ENCODE peak calls at places on chromosome 19, in nine cellular contexts. U is HCT116, Z is PC-3, W is PC-9, N is H9, L is mammary epithelial cell, M is osteoblast, E is SK-N-SH, P is neural progenitor cell. R is an unnamed sample.

GRCh38 chr19:15337202-15337601 is 4.9 kb upstream of the BRD4 start:
- DNase-seq in U (no peak), Z (peak; percentile 58), W (no peak), N (no peak), L (no peak), M (peak; percentile 90), E (no peak), P (no peak), R (no peak)

GRCh38 chr19:13154911-13155471 is 4.8 kb downstream of the IER2 start:
- DNase-seq in U (peak; percentile 91), Z (peak; percentile 91), W (peak; percentile 89), N (peak; percentile 92), L (peak; percentile 89), M (peak; percentile 95), E (peak; percentile 61), P (peak; percentile 90), R (peak; percentile 92)

GRCh38 chr19:31054430-31054829 is 294.8 kb downstream of the TSHZ3 start:
- DNase-seq in U (no peak), Z (no peak), W (no peak), N (peak; percentile 88), L (peak; percentile 43), M (peak; percentile 65), E (peak; percentile 44), P (peak; percentile 82), R (peak; percentile 44)

GRCh38 chr19:6718741-6719539 is 1.5 kb downstream of the C3 start:
- DNase-seq in U (peak; percentile 79), Z (peak; percentile 48), W (peak; percentile 49), N (peak; percentile 95), L (peak; percentile 23), M (peak; percentile 95), E (peak; percentile 75), P (peak; percentile 55), R (peak; percentile 67)

GRCh38 chr19:39341122-39341719 is 1.0 kb upstream of the SAMD4B start:
- DNase-seq in U (no peak), Z (peak; percentile 9), W (no peak), N (peak; percentile 58), L (no peak), M (peak; percentile 94), E (peak; percentile 57), P (peak; percentile 72), R (peak; percentile 57)

GRCh38 chr19:29886535-29886934 is 55.5 kb upstream of the URI1 start:
- DNase-seq in U (no peak), Z (no peak), W (no peak), N (no peak), L (no peak), M (peak; percentile 72), E (no peak), P (no peak), R (no peak)

GRCh38 chr19:14378890-14379289 is 2.4 kb upstream of the ADGRE5 start:
- DNase-seq in U (no peak), Z (no peak), W (no peak), N (no peak), L (no peak), M (no peak), E (peak; percentile 51), P (no peak), R (no peak)

GRCh38 chr19:41796362-41796761 is at the start of gene CEACAM3:
- DNase-seq in U (no peak), Z (no peak), W (no peak), N (no peak), L (no peak), M (no peak), E (no peak), P (no peak), R (no peak)

GRCh38 chr19:48433337-48433736 is 12.4 kb upstream of the GRWD1 start:
- DNase-seq in U (no peak), Z (no peak), W (no peak), N (no peak), L (no peak), M (peak; percentile 41), E (no peak), P (no peak), R (no peak)

GRCh38 chr19:590750-591098 is 1.0 kb downstream of the HCN2 start:
- DNase-seq in U (no peak), Z (no peak), W (no peak), N (no peak), L (no peak), M (no peak), E (no peak), P (no peak), R (no peak)
- H3K4me2 ChIP-seq in U (no peak overlapping the region), Z (no peak overlapping the region), W (peak overlapping the region; percentile 62), N (no peak overlapping the region), L (no peak overlapping the region), M (no peak overlapping the region), E (peak overlapping the region; percentile 79), P (peak overlapping the region; percentile 55), R (peak overlapping the region; percentile 76)

DNA sequence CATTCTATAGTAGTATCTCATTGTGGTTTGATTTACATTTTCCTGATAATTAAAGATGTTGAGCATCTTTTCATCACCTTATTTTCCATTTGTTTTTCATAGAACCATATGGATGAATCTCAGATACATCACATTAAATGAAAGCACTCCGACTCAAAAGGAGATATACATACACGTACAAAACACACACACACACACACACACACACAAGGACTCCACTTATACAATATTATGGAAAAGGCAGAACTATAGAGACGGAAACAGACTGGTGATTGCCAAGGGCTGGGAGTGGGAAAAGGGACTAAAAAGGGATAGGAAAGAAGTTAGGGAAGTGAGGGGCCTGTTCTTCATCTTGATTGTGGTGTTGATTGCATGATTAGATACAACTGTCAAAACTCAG is 24.3 kb downstream of the ZNF585A start:
- DNase-seq in U (no peak), Z (no peak), W (no peak), N (no peak), L (no peak), M (no peak), E (no peak), P (no peak), R (no peak)
- H3K9me3 ChIP-seq in U (peaks cover 15% of the 10 kb centered on the region), Z (peaks cover 17% of the 10 kb centered on the region), W (peaks cover 21% of the 10 kb centered on the region), N (peaks cover 69% of the 10 kb centered on the region), L (peaks cover 52% of the 10 kb centered on the region), M (peaks cover 37% of the 10 kb centered on the region), E (peaks cover 16% of the 10 kb centered on the region), P (peaks cover 28% of the 10 kb centered on the region), R (peaks cover 24% of the 10 kb centered on the region)

GRCh38 chr19:36113895-36114762 is 546 bp downstream of the POLR2I start:
- DNase-seq in U (no peak), Z (peak; percentile 25), W (no peak), N (peak; percentile 64), L (peak; percentile 42), M (peak; percentile 85), E (peak; percentile 65), P (peak; percentile 45), R (peak; percentile 61)
- TF ChIP-seq CTCF in U (peak; percentile 5), Z (peak; percentile 30), W (peak; percentile 42), N (peak; percentile 50), L (peak; percentile 47), M (peak; percentile 6), E (peak; percentile 20), P (no peak), R (peak; percentile 4)

DNA sequence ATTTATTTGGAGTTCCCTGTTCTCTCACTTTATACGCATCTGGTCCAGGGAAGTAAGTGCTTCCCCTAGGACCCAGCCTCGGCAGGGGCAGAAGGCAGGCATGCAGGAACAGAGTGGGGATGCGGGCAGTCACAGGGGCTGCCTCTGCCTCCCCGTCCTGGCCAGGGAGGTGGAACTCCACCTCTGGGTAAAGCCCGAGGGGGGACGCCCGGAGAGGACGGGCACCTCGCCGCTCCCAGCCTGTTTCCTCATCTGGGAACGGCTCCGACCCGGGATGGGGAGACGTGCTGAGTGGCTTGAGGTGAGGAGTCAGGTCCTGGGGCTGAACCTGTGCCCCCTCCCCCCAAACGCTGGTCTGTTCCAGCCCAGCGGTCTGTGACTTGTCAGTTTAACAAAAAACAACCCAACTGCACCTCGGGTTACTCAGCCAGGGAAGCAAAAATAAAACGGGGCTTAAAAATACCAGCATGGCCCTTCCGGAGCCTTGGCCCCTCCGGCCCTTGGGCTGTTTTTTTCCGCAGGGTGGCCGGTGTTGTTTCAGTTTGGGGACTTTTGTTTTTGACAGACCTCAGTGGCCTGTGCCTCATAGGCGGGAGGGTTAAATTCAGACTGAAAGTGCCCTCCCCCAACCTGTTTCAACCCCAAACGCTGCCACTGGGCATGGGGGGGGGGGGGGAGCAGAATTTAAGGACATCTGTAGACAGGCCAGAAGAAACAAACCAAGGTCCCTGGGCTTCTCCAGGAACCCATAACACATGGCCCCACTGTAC is 4.1 kb downstream of the TCF3 start:
- DNase-seq in U (no peak), Z (no peak), W (no peak), N (no peak), L (no peak), M (peak; percentile 84), E (no peak), P (no peak), R (no peak)
- H3K4me2 ChIP-seq in U (no peak overlapping the region), Z (no peak overlapping the region), W (no peak overlapping the region), N (no peak overlapping the region), L (no peak overlapping the region), M (no peak overlapping the region), E (no peak overlapping the region), P (no peak overlapping the region), R (no peak overlapping the region)

GRCh38 chr19:2318923-2319322 is 9.5 kb downstream of the LSM7 start:
- DNase-seq in U (no peak), Z (no peak), W (no peak), N (no peak), L (no peak), M (no peak), E (no peak), P (no peak), R (no peak)

GRCh38 chr19:2319551-2319950 is 8.8 kb downstream of the LSM7 start:
- DNase-seq in U (no peak), Z (no peak), W (no peak), N (no peak), L (no peak), M (no peak), E (no peak), P (no peak), R (no peak)

GRCh38 chr19:2315818-2316353 is 7.9 kb upstream of the LINGO3 start:
- DNase-seq in U (no peak), Z (peak; percentile 46), W (no peak), N (peak; percentile 75), L (no peak), M (peak; percentile 98), E (peak; percentile 95), P (peak; percentile 86), R (peak; percentile 71)

GRCh38 chr19:2317300-2317699 is 9.3 kb upstream of the LINGO3 start:
- DNase-seq in U (no peak), Z (no peak), W (no peak), N (no peak), L (no peak), M (no peak), E (no peak), P (no peak), R (no peak)

GRCh38 chr19:2317756-2318155 is 9.8 kb upstream of the LINGO3 start:
- DNase-seq in U (no peak), Z (no peak), W (no peak), N (no peak), L (no peak), M (no peak), E (no peak), P (no peak), R (no peak)
- H3K9me3 ChIP-seq in U (no peaks in the 10 kb centered on the region), Z (no peaks in the 10 kb centered on the region), W (no peaks in the 10 kb centered on the region), N (no peaks in the 10 kb centered on the region), L (peaks cover 5% of the 10 kb centered on the region), M (no peaks in the 10 kb centered on the region), E (no peaks in the 10 kb centered on the region), P (no peaks in the 10 kb centered on the region), R (no peaks in the 10 kb centered on the region)

R was measured in hepatocyte.